ENCODE peak calls at places on chromosome 17, in nine cellular contexts. One of them, this sample, is unnamed.

GRCh38 chr17:40479754-40480480 is 21.5 kb downstream of the TNS4 start:
- DNase-seq in nephron progenitor cell: no peak
- DNase-seq in effector CD4-positive, alpha-beta T cell: no peak
- DNase-seq in anterior cingulate cortex: no peak
- DNase-seq in HTR-8/SVneo: no peak
- DNase-seq in cardiac muscle cell: no peak
- DNase-seq in ELF-1: no peak
- DNase-seq in stimulated activated naive CD8-positive, alpha-beta T cell treated with anti-CD3 and anti-CD28 coated beads, Interleukin-15, Interleukin-2, amounts not matched to agents 100 U/mL and 50 U/mL, for 24 hours: no peak
- DNase-seq in fibroblast of the conjunctiva: no peak
- DNase-seq in this sample: no peak

GRCh38 chr17:61405047-61405685 is 5.5 kb downstream of the TBX2 start:
- DNase-seq in nephron progenitor cell: peak
- DNase-seq in effector CD4-positive, alpha-beta T cell: no peak
- DNase-seq in anterior cingulate cortex: no peak
- DNase-seq in HTR-8/SVneo: no peak
- DNase-seq in cardiac muscle cell: peak
- DNase-seq in ELF-1: peak
- DNase-seq in stimulated activated naive CD8-positive, alpha-beta T cell treated with anti-CD3 and anti-CD28 coated beads, Interleukin-15, Interleukin-2, amounts not matched to agents 100 U/mL and 50 U/mL, for 24 hours: peak
- DNase-seq in fibroblast of the conjunctiva: no peak
- DNase-seq in this sample: no peak

GRCh38 chr17:44115585-44116415 is 7.6 kb downstream of the HDAC5 start:
- DNase-seq in nephron progenitor cell: peak
- DNase-seq in effector CD4-positive, alpha-beta T cell: no peak
- DNase-seq in anterior cingulate cortex: no peak
- DNase-seq in HTR-8/SVneo: no peak
- DNase-seq in cardiac muscle cell: peak
- DNase-seq in ELF-1: peak
- DNase-seq in stimulated activated naive CD8-positive, alpha-beta T cell treated with anti-CD3 and anti-CD28 coated beads, Interleukin-15, Interleukin-2, amounts not matched to agents 100 U/mL and 50 U/mL, for 24 hours: peak
- DNase-seq in fibroblast of the conjunctiva: no peak
- DNase-seq in this sample: peak

GRCh38 chr17:21213491-21214014 is 408 bp downstream of the TMEM11 start:
- DNase-seq in nephron progenitor cell: peak
- DNase-seq in effector CD4-positive, alpha-beta T cell: no peak
- DNase-seq in anterior cingulate cortex: no peak
- DNase-seq in HTR-8/SVneo: no peak
- DNase-seq in cardiac muscle cell: peak
- DNase-seq in ELF-1: no peak
- DNase-seq in stimulated activated naive CD8-positive, alpha-beta T cell treated with anti-CD3 and anti-CD28 coated beads, Interleukin-15, Interleukin-2, amounts not matched to agents 100 U/mL and 50 U/mL, for 24 hours: no peak
- DNase-seq in fibroblast of the conjunctiva: no peak
- DNase-seq in this sample: peak

GRCh38 chr17:75126954-75127353 is 4.6 kb downstream of the NT5C start:
- DNase-seq in nephron progenitor cell: no peak
- DNase-seq in effector CD4-positive, alpha-beta T cell: no peak
- DNase-seq in anterior cingulate cortex: no peak
- DNase-seq in HTR-8/SVneo: no peak
- DNase-seq in cardiac muscle cell: no peak
- DNase-seq in ELF-1: no peak
- DNase-seq in stimulated activated naive CD8-positive, alpha-beta T cell treated with anti-CD3 and anti-CD28 coated beads, Interleukin-15, Interleukin-2, amounts not matched to agents 100 U/mL and 50 U/mL, for 24 hours: no peak
- DNase-seq in fibroblast of the conjunctiva: no peak
- DNase-seq in this sample: no peak

GRCh38 chr17:48601528-48602430 is 3.0 kb downstream of the HOXB6 start:
- DNase-seq in nephron progenitor cell: no peak
- DNase-seq in effector CD4-positive, alpha-beta T cell: no peak
- DNase-seq in anterior cingulate cortex: no peak
- DNase-seq in HTR-8/SVneo: no peak
- DNase-seq in cardiac muscle cell: no peak
- DNase-seq in ELF-1: peak
- DNase-seq in stimulated activated naive CD8-positive, alpha-beta T cell treated with anti-CD3 and anti-CD28 coated beads, Interleukin-15, Interleukin-2, amounts not matched to agents 100 U/mL and 50 U/mL, for 24 hours: no peak
- DNase-seq in fibroblast of the conjunctiva: no peak
- DNase-seq in this sample: peak

GRCh38 chr17:12726131-12726530 is 60.4 kb downstream of the MYOCD start:
- DNase-seq in nephron progenitor cell: no peak
- DNase-seq in effector CD4-positive, alpha-beta T cell: no peak
- DNase-seq in anterior cingulate cortex: no peak
- DNase-seq in HTR-8/SVneo: no peak
- DNase-seq in cardiac muscle cell: no peak
- DNase-seq in ELF-1: no peak
- DNase-seq in stimulated activated naive CD8-positive, alpha-beta T cell treated with anti-CD3 and anti-CD28 coated beads, Interleukin-15, Interleukin-2, amounts not matched to agents 100 U/mL and 50 U/mL, for 24 hours: no peak
- DNase-seq in fibroblast of the conjunctiva: no peak
- DNase-seq in this sample: no peak

GRCh38 chr17:10018461-10018891 is 113.4 kb upstream of the RCVRN start:
- DNase-seq in nephron progenitor cell: no peak
- DNase-seq in effector CD4-positive, alpha-beta T cell: no peak
- DNase-seq in anterior cingulate cortex: no peak
- DNase-seq in HTR-8/SVneo: no peak
- DNase-seq in cardiac muscle cell: no peak
- DNase-seq in ELF-1: no peak
- DNase-seq in stimulated activated naive CD8-positive, alpha-beta T cell treated with anti-CD3 and anti-CD28 coated beads, Interleukin-15, Interleukin-2, amounts not matched to agents 100 U/mL and 50 U/mL, for 24 hours: no peak
- DNase-seq in fibroblast of the conjunctiva: no peak
- DNase-seq in this sample: no peak

GRCh38 chr17:58333396-58334207 is 5.0 kb upstream of the TSPOAP1 start:
- DNase-seq in nephron progenitor cell: no peak
- DNase-seq in effector CD4-positive, alpha-beta T cell: no peak
- DNase-seq in anterior cingulate cortex: no peak
- DNase-seq in HTR-8/SVneo: no peak
- DNase-seq in cardiac muscle cell: no peak
- DNase-seq in ELF-1: no peak
- DNase-seq in stimulated activated naive CD8-positive, alpha-beta T cell treated with anti-CD3 and anti-CD28 coated beads, Interleukin-15, Interleukin-2, amounts not matched to agents 100 U/mL and 50 U/mL, for 24 hours: peak
- DNase-seq in fibroblast of the conjunctiva: no peak
- DNase-seq in this sample: no peak

GRCh38 chr17:47239663-47240374 is 13.8 kb upstream of the ITGB3 start:
- DNase-seq in nephron progenitor cell: no peak
- DNase-seq in effector CD4-positive, alpha-beta T cell: no peak
- DNase-seq in anterior cingulate cortex: peak
- DNase-seq in HTR-8/SVneo: peak
- DNase-seq in cardiac muscle cell: peak
- DNase-seq in ELF-1: no peak
- DNase-seq in stimulated activated naive CD8-positive, alpha-beta T cell treated with anti-CD3 and anti-CD28 coated beads, Interleukin-15, Interleukin-2, amounts not matched to agents 100 U/mL and 50 U/mL, for 24 hours: no peak
- DNase-seq in fibroblast of the conjunctiva: peak
- DNase-seq in this sample: peak

GRCh38 chr17:49887086-49887743 is 39.3 kb upstream of the TAC4 start:
- DNase-seq in nephron progenitor cell: no peak
- DNase-seq in effector CD4-positive, alpha-beta T cell: no peak
- DNase-seq in anterior cingulate cortex: no peak
- DNase-seq in HTR-8/SVneo: peak
- DNase-seq in cardiac muscle cell: no peak
- DNase-seq in ELF-1: peak
- DNase-seq in stimulated activated naive CD8-positive, alpha-beta T cell treated with anti-CD3 and anti-CD28 coated beads, Interleukin-15, Interleukin-2, amounts not matched to agents 100 U/mL and 50 U/mL, for 24 hours: no peak
- DNase-seq in fibroblast of the conjunctiva: no peak
- DNase-seq in this sample: peak

GRCh38 chr17:75614556-75615270 is 18.5 kb upstream of the SMIM5 start:
- DNase-seq in nephron progenitor cell: no peak
- DNase-seq in effector CD4-positive, alpha-beta T cell: no peak
- DNase-seq in anterior cingulate cortex: no peak
- DNase-seq in HTR-8/SVneo: no peak
- DNase-seq in cardiac muscle cell: no peak
- DNase-seq in ELF-1: no peak
- DNase-seq in stimulated activated naive CD8-positive, alpha-beta T cell treated with anti-CD3 and anti-CD28 coated beads, Interleukin-15, Interleukin-2, amounts not matched to agents 100 U/mL and 50 U/mL, for 24 hours: no peak
- DNase-seq in fibroblast of the conjunctiva: no peak
- DNase-seq in this sample: no peak

GRCh38 chr17:1038459-1039118 is 41.7 kb downstream of the TIMM22 start:
- DNase-seq in nephron progenitor cell: no peak
- DNase-seq in effector CD4-positive, alpha-beta T cell: no peak
- DNase-seq in anterior cingulate cortex: no peak
- DNase-seq in HTR-8/SVneo: no peak
- DNase-seq in cardiac muscle cell: no peak
- DNase-seq in ELF-1: no peak
- DNase-seq in stimulated activated naive CD8-positive, alpha-beta T cell treated with anti-CD3 and anti-CD28 coated beads, Interleukin-15, Interleukin-2, amounts not matched to agents 100 U/mL and 50 U/mL, for 24 hours: no peak
- DNase-seq in fibroblast of the conjunctiva: no peak
- DNase-seq in this sample: no peak

GRCh38 chr17:63531022-63531965 is 8.1 kb downstream of the KCNH6 start:
- DNase-seq in nephron progenitor cell: no peak
- DNase-seq in effector CD4-positive, alpha-beta T cell: no peak
- DNase-seq in anterior cingulate cortex: no peak
- DNase-seq in HTR-8/SVneo: no peak
- DNase-seq in cardiac muscle cell: no peak
- DNase-seq in ELF-1: no peak
- DNase-seq in stimulated activated naive CD8-positive, alpha-beta T cell treated with anti-CD3 and anti-CD28 coated beads, Interleukin-15, Interleukin-2, amounts not matched to agents 100 U/mL and 50 U/mL, for 24 hours: no peak
- DNase-seq in fibroblast of the conjunctiva: no peak
- DNase-seq in this sample: no peak

GRCh38 chr17:66255112-66255511 is 25.9 kb upstream of the APOH start:
- DNase-seq in nephron progenitor cell: no peak
- DNase-seq in effector CD4-positive, alpha-beta T cell: peak
- DNase-seq in anterior cingulate cortex: no peak
- DNase-seq in HTR-8/SVneo: peak
- DNase-seq in cardiac muscle cell: peak
- DNase-seq in ELF-1: peak
- DNase-seq in stimulated activated naive CD8-positive, alpha-beta T cell treated with anti-CD3 and anti-CD28 coated beads, Interleukin-15, Interleukin-2, amounts not matched to agents 100 U/mL and 50 U/mL, for 24 hours: peak
- DNase-seq in fibroblast of the conjunctiva: peak
- DNase-seq in this sample: peak

GRCh38 chr17:29113334-29113733 is 66.9 kb downstream of the MYO18A start:
- DNase-seq in nephron progenitor cell: no peak
- DNase-seq in effector CD4-positive, alpha-beta T cell: no peak
- DNase-seq in anterior cingulate cortex: no peak
- DNase-seq in HTR-8/SVneo: no peak
- DNase-seq in cardiac muscle cell: no peak
- DNase-seq in ELF-1: no peak
- DNase-seq in stimulated activated naive CD8-positive, alpha-beta T cell treated with anti-CD3 and anti-CD28 coated beads, Interleukin-15, Interleukin-2, amounts not matched to agents 100 U/mL and 50 U/mL, for 24 hours: no peak
- DNase-seq in fibroblast of the conjunctiva: no peak
- DNase-seq in this sample: no peak

GRCh38 chr17:73705594-73705993 is 61.3 kb upstream of the SDK2 start:
- DNase-seq in nephron progenitor cell: no peak
- DNase-seq in effector CD4-positive, alpha-beta T cell: no peak
- DNase-seq in anterior cingulate cortex: peak
- DNase-seq in HTR-8/SVneo: peak
- DNase-seq in cardiac muscle cell: no peak
- DNase-seq in ELF-1: peak
- DNase-seq in stimulated activated naive CD8-positive, alpha-beta T cell treated with anti-CD3 and anti-CD28 coated beads, Interleukin-15, Interleukin-2, amounts not matched to agents 100 U/mL and 50 U/mL, for 24 hours: no peak
- DNase-seq in fibroblast of the conjunctiva: no peak
- DNase-seq in this sample: peak

GRCh38 chr17:1985686-1986085 is 39.4 kb downstream of the RTN4RL1 start:
- DNase-seq in nephron progenitor cell: no peak
- DNase-seq in effector CD4-positive, alpha-beta T cell: no peak
- DNase-seq in anterior cingulate cortex: no peak
- DNase-seq in HTR-8/SVneo: no peak
- DNase-seq in cardiac muscle cell: peak
- DNase-seq in ELF-1: peak
- DNase-seq in stimulated activated naive CD8-positive, alpha-beta T cell treated with anti-CD3 and anti-CD28 coated beads, Interleukin-15, Interleukin-2, amounts not matched to agents 100 U/mL and 50 U/mL, for 24 hours: no peak
- DNase-seq in fibroblast of the conjunctiva: no peak
- DNase-seq in this sample: no peak

GRCh38 chr17:41013181-41013580 is 4.3 kb upstream of the KRTAP3-1 start:
- DNase-seq in nephron progenitor cell: no peak
- DNase-seq in effector CD4-positive, alpha-beta T cell: no peak
- DNase-seq in anterior cingulate cortex: no peak
- DNase-seq in HTR-8/SVneo: no peak
- DNase-seq in cardiac muscle cell: no peak
- DNase-seq in ELF-1: no peak
- DNase-seq in stimulated activated naive CD8-positive, alpha-beta T cell treated with anti-CD3 and anti-CD28 coated beads, Interleukin-15, Interleukin-2, amounts not matched to agents 100 U/mL and 50 U/mL, for 24 hours: no peak
- DNase-seq in fibroblast of the conjunctiva: no peak
- DNase-seq in this sample: no peak

GRCh38 chr17:78258323-78259229 is 27.1 kb downstream of the TMEM235 start:
- DNase-seq in nephron progenitor cell: no peak
- DNase-seq in effector CD4-positive, alpha-beta T cell: peak
- DNase-seq in anterior cingulate cortex: no peak
- DNase-seq in HTR-8/SVneo: no peak
- DNase-seq in cardiac muscle cell: no peak
- DNase-seq in ELF-1: peak
- DNase-seq in stimulated activated naive CD8-positive, alpha-beta T cell treated with anti-CD3 and anti-CD28 coated beads, Interleukin-15, Interleukin-2, amounts not matched to agents 100 U/mL and 50 U/mL, for 24 hours: peak
- DNase-seq in fibroblast of the conjunctiva: no peak
- DNase-seq in this sample: peak

GRCh38 chr17:39676198-39676819 is 8.1 kb downstream of the PNMT start:
- DNase-seq in nephron progenitor cell: no peak
- DNase-seq in effector CD4-positive, alpha-beta T cell: no peak
- DNase-seq in anterior cingulate cortex: peak
- DNase-seq in HTR-8/SVneo: no peak
- DNase-seq in cardiac muscle cell: peak
- DNase-seq in ELF-1: no peak
- DNase-seq in stimulated activated naive CD8-positive, alpha-beta T cell treated with anti-CD3 and anti-CD28 coated beads, Interleukin-15, Interleukin-2, amounts not matched to agents 100 U/mL and 50 U/mL, for 24 hours: peak
- DNase-seq in fibroblast of the conjunctiva: no peak
- DNase-seq in this sample: no peak

GRCh38 chr17:27473748-27474609 is 17.7 kb downstream of the KSR1 start:
- DNase-seq in nephron progenitor cell: no peak
- DNase-seq in effector CD4-positive, alpha-beta T cell: peak
- DNase-seq in anterior cingulate cortex: no peak
- DNase-seq in HTR-8/SVneo: no peak
- DNase-seq in cardiac muscle cell: peak
- DNase-seq in ELF-1: no peak
- DNase-seq in stimulated activated naive CD8-positive, alpha-beta T cell treated with anti-CD3 and anti-CD28 coated beads, Interleukin-15, Interleukin-2, amounts not matched to agents 100 U/mL and 50 U/mL, for 24 hours: peak
- DNase-seq in fibroblast of the conjunctiva: no peak
- DNase-seq in this sample: peak

GRCh38 chr17:6346387-6346786 is 88.5 kb downstream of the AIPL1 start:
- DNase-seq in nephron progenitor cell: no peak
- DNase-seq in effector CD4-positive, alpha-beta T cell: no peak
- DNase-seq in anterior cingulate cortex: no peak
- DNase-seq in HTR-8/SVneo: no peak
- DNase-seq in cardiac muscle cell: no peak
- DNase-seq in ELF-1: no peak
- DNase-seq in stimulated activated naive CD8-positive, alpha-beta T cell treated with anti-CD3 and anti-CD28 coated beads, Interleukin-15, Interleukin-2, amounts not matched to agents 100 U/mL and 50 U/mL, for 24 hours: no peak
- DNase-seq in fibroblast of the conjunctiva: no peak
- DNase-seq in this sample: no peak

GRCh38 chr17:33121756-33122155 is 130.1 kb downstream of the SPACA3 start:
- DNase-seq in nephron progenitor cell: no peak
- DNase-seq in effector CD4-positive, alpha-beta T cell: no peak
- DNase-seq in anterior cingulate cortex: no peak
- DNase-seq in HTR-8/SVneo: no peak
- DNase-seq in cardiac muscle cell: no peak
- DNase-seq in ELF-1: no peak
- DNase-seq in stimulated activated naive CD8-positive, alpha-beta T cell treated with anti-CD3 and anti-CD28 coated beads, Interleukin-15, Interleukin-2, amounts not matched to agents 100 U/mL and 50 U/mL, for 24 hours: no peak
- DNase-seq in fibroblast of the conjunctiva: no peak
- DNase-seq in this sample: no peak

GRCh38 chr17:55264640-55265298 is at the start of gene HLF:
- DNase-seq in nephron progenitor cell: peak
- DNase-seq in effector CD4-positive, alpha-beta T cell: peak
- DNase-seq in anterior cingulate cortex: peak
- DNase-seq in HTR-8/SVneo: peak
- DNase-seq in cardiac muscle cell: peak
- DNase-seq in ELF-1: peak
- DNase-seq in stimulated activated naive CD8-positive, alpha-beta T cell treated with anti-CD3 and anti-CD28 coated beads, Interleukin-15, Interleukin-2, amounts not matched to agents 100 U/mL and 50 U/mL, for 24 hours: peak
- DNase-seq in fibroblast of the conjunctiva: peak
- DNase-seq in this sample: peak

GRCh38 chr17:27380551-27380950 is 75.7 kb upstream of the KSR1 start:
- DNase-seq in nephron progenitor cell: no peak
- DNase-seq in effector CD4-positive, alpha-beta T cell: no peak
- DNase-seq in anterior cingulate cortex: no peak
- DNase-seq in HTR-8/SVneo: no peak
- DNase-seq in cardiac muscle cell: no peak
- DNase-seq in ELF-1: no peak
- DNase-seq in stimulated activated naive CD8-positive, alpha-beta T cell treated with anti-CD3 and anti-CD28 coated beads, Interleukin-15, Interleukin-2, amounts not matched to agents 100 U/mL and 50 U/mL, for 24 hours: no peak
- DNase-seq in fibroblast of the conjunctiva: no peak
- DNase-seq in this sample: no peak

GRCh38 chr17:65222216-65222738 is 85.1 kb downstream of the RGS9 start:
- DNase-seq in nephron progenitor cell: no peak
- DNase-seq in effector CD4-positive, alpha-beta T cell: no peak
- DNase-seq in anterior cingulate cortex: no peak
- DNase-seq in HTR-8/SVneo: no peak
- DNase-seq in cardiac muscle cell: no peak
- DNase-seq in ELF-1: no peak
- DNase-seq in stimulated activated naive CD8-positive, alpha-beta T cell treated with anti-CD3 and anti-CD28 coated beads, Interleukin-15, Interleukin-2, amounts not matched to agents 100 U/mL and 50 U/mL, for 24 hours: no peak
- DNase-seq in fibroblast of the conjunctiva: no peak
- DNase-seq in this sample: no peak

GRCh38 chr17:43529977-43530302 is 16.2 kb downstream of the ETV4 start:
- DNase-seq in nephron progenitor cell: no peak
- DNase-seq in effector CD4-positive, alpha-beta T cell: no peak
- DNase-seq in anterior cingulate cortex: no peak
- DNase-seq in HTR-8/SVneo: no peak
- DNase-seq in cardiac muscle cell: no peak
- DNase-seq in ELF-1: no peak
- DNase-seq in stimulated activated naive CD8-positive, alpha-beta T cell treated with anti-CD3 and anti-CD28 coated beads, Interleukin-15, Interleukin-2, amounts not matched to agents 100 U/mL and 50 U/mL, for 24 hours: no peak
- DNase-seq in fibroblast of the conjunctiva: no peak
- DNase-seq in this sample: no peak

GRCh38 chr17:44997733-44998520 is 29.8 kb upstream of the C1QL1 start:
- DNase-seq in nephron progenitor cell: no peak
- DNase-seq in effector CD4-positive, alpha-beta T cell: no peak
- DNase-seq in anterior cingulate cortex: no peak
- DNase-seq in HTR-8/SVneo: no peak
- DNase-seq in cardiac muscle cell: peak
- DNase-seq in ELF-1: peak
- DNase-seq in stimulated activated naive CD8-positive, alpha-beta T cell treated with anti-CD3 and anti-CD28 coated beads, Interleukin-15, Interleukin-2, amounts not matched to agents 100 U/mL and 50 U/mL, for 24 hours: no peak
- DNase-seq in fibroblast of the conjunctiva: no peak
- DNase-seq in this sample: peak

GRCh38 chr17:4886830-4887229 is 12.5 kb upstream of the C17orf107 start:
- DNase-seq in nephron progenitor cell: no peak
- DNase-seq in effector CD4-positive, alpha-beta T cell: no peak
- DNase-seq in anterior cingulate cortex: no peak
- DNase-seq in HTR-8/SVneo: no peak
- DNase-seq in cardiac muscle cell: no peak
- DNase-seq in ELF-1: no peak
- DNase-seq in stimulated activated naive CD8-positive, alpha-beta T cell treated with anti-CD3 and anti-CD28 coated beads, Interleukin-15, Interleukin-2, amounts not matched to agents 100 U/mL and 50 U/mL, for 24 hours: no peak
- DNase-seq in fibroblast of the conjunctiva: no peak
- DNase-seq in this sample: no peak

GRCh38 chr17:12599185-12599920 is 66.3 kb upstream of the MYOCD start:
- DNase-seq in nephron progenitor cell: no peak
- DNase-seq in effector CD4-positive, alpha-beta T cell: no peak
- DNase-seq in anterior cingulate cortex: no peak
- DNase-seq in HTR-8/SVneo: no peak
- DNase-seq in cardiac muscle cell: no peak
- DNase-seq in ELF-1: no peak
- DNase-seq in stimulated activated naive CD8-positive, alpha-beta T cell treated with anti-CD3 and anti-CD28 coated beads, Interleukin-15, Interleukin-2, amounts not matched to agents 100 U/mL and 50 U/mL, for 24 hours: no peak
- DNase-seq in fibroblast of the conjunctiva: no peak
- DNase-seq in this sample: no peak

This sample was measured in hepatocyte.